ENCODE peak calls at places on chromosomes 12 and 14, in eight cellular contexts. H, T, D, S, A, M, V and Y are unnamed samples.

GRCh38 chr14:67473290-67474082 is 15.0 kb downstream of the TMEM229B start:
- DNase-seq in T (no peak), D (no peak), S (no peak), A (no peak), H (no peak), V (no peak), M (no peak), Y (no peak)

GRCh38 chr14:71932229-71932951 is at the start of gene RGS6:
- DNase-seq in T (no peak), V (peak; percentile 12), M (no peak), D (no peak), H (no peak), S (peak; percentile 44), A (no peak), Y (peak; percentile 54)

GRCh38 chr14:73188501-73188903 is 48.8 kb upstream of the PAPLN start:
- DNase-seq in D (no peak), H (no peak), A (peak; percentile 56), S (peak; percentile 69), M (peak; percentile 63), V (no peak), T (no peak), Y (no peak)

GRCh38 chr14:105378873-105379685 is 19.3 kb upstream of the TEX22 start:
- DNase-seq in M (no peak), S (no peak), H (no peak), T (no peak), A (no peak), D (no peak), V (no peak), Y (no peak)

GRCh38 chr12:47028186-47028585 is 51.2 kb upstream of the PCED1B start:
- DNase-seq in D (no peak), V (no peak), A (no peak), M (no peak), S (no peak), T (no peak), H (no peak), Y (no peak)

GRCh38 chr12:119808441-119808840 is 68.7 kb downstream of the CIT start:
- DNase-seq in M (no peak), T (no peak), D (no peak), H (no peak), S (peak; percentile 66), V (no peak), A (no peak), Y (no peak)

GRCh38 chr14:95379634-95380033 is 59.9 kb upstream of the CLMN start:
- DNase-seq in T (no peak), A (no peak), V (no peak), H (no peak), S (no peak), D (no peak), M (no peak), Y (no peak)

GRCh38 chr14:77495354-77495753 is 3.3 kb downstream of the ISM2 start:
- DNase-seq in D (no peak), V (no peak), M (no peak), T (no peak), S (no peak), A (no peak), H (no peak), Y (no peak)

GRCh38 chr12:3869860-3870259 is 3.3 kb downstream of the PARP11 start:
- DNase-seq in A (no peak), M (no peak), V (no peak), T (no peak), H (no peak), S (no peak), D (no peak), Y (no peak)

GRCh38 chr12:59067068-59067467 is 146.8 kb upstream of the LRIG3 start:
- DNase-seq in V (no peak), D (no peak), A (peak; percentile 29), H (no peak), T (no peak), S (peak; percentile 73), M (peak; percentile 90), Y (no peak)

GRCh38 chr12:26204612-26205289 is 9.4 kb downstream of the SSPN start:
- DNase-seq in S (peak; percentile 39), V (no peak), D (peak; percentile 46), T (peak; percentile 47), M (no peak), A (no peak), H (peak; percentile 7), Y (no peak)

GRCh38 chr12:48934312-48934706 is 9.0 kb upstream of the FKBP11 start:
- DNase-seq in S (no peak), M (no peak), A (no peak), H (no peak), V (no peak), D (no peak), T (no peak), Y (no peak)

GRCh38 chr14:34676516-34677211 is 37.7 kb downstream of the CFL2 start:
- DNase-seq in H (no peak), D (no peak), S (no peak), T (no peak), A (no peak), V (no peak), M (no peak), Y (no peak)

GRCh38 chr12:117603316-117604113 is 242.1 kb upstream of the NOS1 start:
- DNase-seq in S (no peak), M (no peak), V (no peak), H (no peak), A (no peak), T (no peak), D (no peak), Y (no peak)

GRCh38 chr14:55957950-55958349 is 160.3 kb upstream of the PELI2 start:
- DNase-seq in M (no peak), A (no peak), T (no peak), H (no peak), S (no peak), V (no peak), D (no peak), Y (no peak)

GRCh38 chr12:24081581-24081980 is 132.1 kb upstream of the SOX5 start:
- DNase-seq in M (no peak), T (no peak), S (no peak), A (no peak), D (no peak), V (no peak), H (no peak), Y (no peak)

GRCh38 chr12:131990066-131990979 is 40.6 kb downstream of the EP400 start:
- DNase-seq in A (no peak), D (no peak), T (no peak), V (no peak), H (no peak), S (no peak), M (peak; percentile 45), Y (no peak)

GRCh38 chr12:104710940-104711725 is 247.0 kb downstream of the SLC41A2 start:
- DNase-seq in M (no peak), T (no peak), S (peak; percentile 95), A (peak; percentile 34), D (no peak), V (no peak), H (no peak), Y (no peak)

GRCh38 chr14:103128631-103129300 is 5.5 kb downstream of the TNFAIP2 start:
- DNase-seq in D (no peak), S (no peak), M (no peak), T (peak; percentile 19), A (no peak), H (no peak), V (no peak), Y (no peak)

GRCh38 chr12:129844662-129845061 is 59.2 kb downstream of the TMEM132D start:
- DNase-seq in S (no peak), H (no peak), V (no peak), D (no peak), A (no peak), M (peak; percentile 61), T (no peak), Y (no peak)

GRCh38 chr12:127680516-127680915 is 586.5 kb upstream of the TMEM132C start:
- DNase-seq in T (no peak), H (no peak), V (no peak), D (no peak), A (no peak), S (no peak), M (no peak), Y (no peak)

DNA sequence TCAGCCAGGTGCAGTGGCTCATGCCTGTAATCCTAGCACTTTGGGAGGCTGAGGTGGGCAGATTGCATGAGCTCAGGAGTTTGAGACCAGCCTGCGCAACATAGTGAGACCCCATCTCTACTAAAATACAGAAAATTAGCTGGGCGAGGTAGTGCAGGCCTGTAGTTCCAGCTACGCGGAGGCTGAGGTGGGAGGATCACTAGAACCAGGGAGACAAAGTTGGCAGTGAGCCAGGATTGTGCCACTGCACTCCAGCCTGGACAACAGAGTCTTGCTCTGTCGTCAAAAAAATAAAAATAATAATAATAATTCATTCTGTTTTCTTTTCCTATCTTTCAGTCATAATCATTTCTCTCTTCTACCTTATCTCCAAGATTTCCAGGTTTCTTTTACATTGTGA is 48.6 kb upstream of the USP44 start:
- DNase-seq in V (no peak), H (no peak), D (no peak), A (no peak), T (no peak), M (no peak), S (no peak), Y (no peak)
- H3K27me3 ChIP-seq in V (no peaks in the 10 kb centered on the region), H (no peaks in the 10 kb centered on the region), D (no peaks in the 10 kb centered on the region), A (no peaks in the 10 kb centered on the region), T (no peaks in the 10 kb centered on the region), M (no peaks in the 10 kb centered on the region), S (no peaks in the 10 kb centered on the region), Y (no peaks in the 10 kb centered on the region)

DNA sequence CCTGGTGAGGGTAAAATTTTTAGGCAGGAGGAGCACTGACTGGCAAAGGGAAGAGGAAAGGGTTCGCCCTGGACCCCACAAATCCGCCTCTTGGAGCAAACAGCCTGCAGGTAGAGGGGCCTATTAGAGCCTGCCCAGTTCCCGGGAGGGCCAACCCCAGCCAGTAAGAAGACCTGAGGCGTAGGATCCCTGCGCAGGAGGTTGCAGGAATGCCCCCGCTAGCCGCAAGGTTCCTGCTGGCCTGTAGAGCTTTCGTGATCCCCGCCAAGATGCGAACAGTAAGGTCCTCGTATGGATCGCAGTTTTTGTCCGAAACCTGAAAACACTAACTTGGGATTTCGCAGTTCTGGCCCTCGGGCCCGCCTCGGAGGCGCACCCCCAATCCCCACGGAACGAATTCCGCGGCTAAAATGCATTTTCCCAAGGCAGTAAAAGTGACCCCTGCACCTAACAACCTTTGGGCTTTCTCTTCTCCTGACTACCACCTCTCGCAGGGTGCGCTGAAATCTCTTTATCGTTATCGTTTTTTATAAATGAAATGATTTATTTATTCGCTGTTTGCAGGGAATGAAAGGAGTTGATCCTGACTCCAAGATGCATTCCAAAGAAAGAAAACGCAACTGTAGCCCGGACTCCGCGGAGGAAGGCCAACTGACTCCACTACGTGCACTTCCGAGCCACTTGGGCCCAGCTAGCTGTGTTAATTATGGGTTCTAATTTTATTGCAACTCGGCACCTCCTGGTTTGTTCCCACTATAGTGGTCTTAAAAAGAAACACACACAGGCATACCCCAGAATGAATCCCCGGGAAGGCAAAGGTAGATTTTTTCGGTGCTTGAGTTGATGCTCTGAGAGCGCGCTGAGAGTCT is 7.2 kb upstream of the PAX9 start:
- DNase-seq in D (no peak), H (no peak), V (no peak), T (no peak), M (no peak), A (no peak), S (no peak), Y (no peak)
- H3K27me3 ChIP-seq in D (peaks cover 18% of the 10 kb centered on the region), H (peaks cover 34% of the 10 kb centered on the region), V (peaks cover 100% of the 10 kb centered on the region), T (peaks cover 77% of the 10 kb centered on the region), M (peaks cover 90% of the 10 kb centered on the region), A (peaks cover 79% of the 10 kb centered on the region), S (peaks cover 100% of the 10 kb centered on the region), Y (peaks cover 100% of the 10 kb centered on the region)

GRCh38 chr14:28770574-28770973 is 4.0 kb downstream of the FOXG1 start:
- DNase-seq in H (no peak), T (no peak), V (no peak), D (no peak), A (no peak), S (no peak), M (no peak), Y (no peak)
- H3K27me3 ChIP-seq in H (peaks cover 9% of the 10 kb centered on the region), T (peaks cover 83% of the 10 kb centered on the region), V (peaks cover 96% of the 10 kb centered on the region), D (no peaks in the 10 kb centered on the region), A (peaks cover 60% of the 10 kb centered on the region), S (peaks cover 85% of the 10 kb centered on the region), M (peaks cover 43% of the 10 kb centered on the region), Y (peaks cover 91% of the 10 kb centered on the region)

GRCh38 chr14:24692382-24693352 is 58.7 kb upstream of the GZMB start:
- DNase-seq in M (no peak), D (no peak), V (no peak), A (no peak), H (no peak), T (no peak), S (no peak), Y (no peak)
- H3K27me3 ChIP-seq in M (no peaks in the 10 kb centered on the region), D (no peaks in the 10 kb centered on the region), V (no peaks in the 10 kb centered on the region), A (no peaks in the 10 kb centered on the region), H (no peaks in the 10 kb centered on the region), T (no peaks in the 10 kb centered on the region), S (peaks cover 13% of the 10 kb centered on the region), Y (no peaks in the 10 kb centered on the region)